ENCODE peak calls at places on chromosomes 4 and X, in ten cellular contexts. N is right lobe of liver, V is Peyer's patch, W is tibial artery, L is psoas muscle, O is lower lobe of right lung, G is ovary, D is PC-3, H is cardiac muscle cell, Y is left ventricle myocardium inferior. K is an unnamed sample. For H3K4me1, the result is how much of the 10 kb centered on the place peaks cover.

GRCh38 chr4:73104695-73105094 is 35.2 kb upstream of the COX18 start:
- DNase-seq in G (no peak), O (no peak), N (no peak), V (no peak), W (no peak), Y (no peak), L (no peak), H (no peak), D (no peak), K (no peak)

GRCh38 chr4:15182600-15183222 is 180.4 kb downstream of the CPEB2 start:
- DNase-seq in D (peak), N (no peak), V (no peak), O (no peak), Y (no peak), H (peak), W (no peak), L (no peak), G (no peak), K (no peak)

GRCh38 chr4:122819708-122820449 is 6.8 kb upstream of the FGF2 start:
- DNase-seq in D (peak), O (no peak), L (no peak), N (no peak), W (no peak), Y (no peak), V (no peak), H (peak), G (no peak), K (no peak)

GRCh38 chr4:177250056-177250696 is 59.5 kb upstream of the NEIL3 start:
- DNase-seq in D (peak), H (peak), G (peak), V (peak), Y (peak), L (peak), N (peak), W (peak), O (peak), K (peak)

GRCh38 chr4:87409420-87409939 is 12.9 kb upstream of the NUDT9 start:
- DNase-seq in D (no peak), Y (no peak), G (no peak), W (no peak), V (no peak), H (no peak), L (no peak), N (no peak), O (no peak), K (no peak)

GRCh38 chrX:318068-318738 is 393 bp downstream of the GTPBP6 start:
- DNase-seq in L (peak), O (peak), D (peak), Y (peak), H (peak), W (peak), G (peak), N (peak), V (peak), K (no peak)

GRCh38 chr4:68361146-68361589 is 11.3 kb upstream of the YTHDC1 start:
- DNase-seq in L (no peak), H (peak), Y (no peak), V (no peak), D (peak), G (no peak), W (no peak), N (no peak), O (no peak), K (no peak)

GRCh38 chr4:573122-573892 is 2.8 kb downstream of the TMEM271 start:
- DNase-seq in O (no peak), N (no peak), H (no peak), G (no peak), Y (no peak), L (no peak), V (no peak), D (no peak), W (no peak), K (no peak)

GRCh38 chr4:41600243-41600642 is 62.3 kb downstream of the LIMCH1 start:
- DNase-seq in D (peak), H (no peak), V (no peak), G (no peak), L (no peak), Y (no peak), W (no peak), N (no peak), O (no peak), K (no peak)

GRCh38 chr4:41866799-41867677 is 68.2 kb upstream of the TMEM33 start:
- DNase-seq in D (no peak), N (no peak), Y (no peak), W (no peak), L (no peak), V (no peak), G (no peak), H (no peak), O (no peak), K (peak)

GRCh38 chr4:183635333-183635732 is 23.7 kb downstream of the RWDD4 start:
- DNase-seq in W (no peak), G (peak), L (no peak), H (peak), O (no peak), Y (no peak), D (no peak), N (no peak), V (no peak), K (no peak)

GRCh38 chr4:31585503-31585902 is 865.3 kb downstream of the PCDH7 start:
- DNase-seq in W (no peak), H (no peak), O (no peak), G (no peak), L (no peak), D (no peak), V (no peak), N (no peak), Y (no peak), K (no peak)

GRCh38 chrX:136819026-136819425 is 38.3 kb upstream of the ARHGEF6 start:
- DNase-seq in L (no peak), Y (no peak), D (no peak), O (no peak), V (no peak), W (no peak), N (no peak), G (no peak), H (no peak), K (no peak)

GRCh38 chrX:13900351-13900750 is 83.5 kb upstream of the GPM6B start:
- DNase-seq in N (no peak), O (no peak), G (no peak), L (no peak), W (no peak), D (no peak), Y (no peak), V (no peak), H (no peak), K (no peak)

GRCh38 chr4:123380728-123381716 is 15.6 kb upstream of the SPRY1 start:
- DNase-seq in D (no peak), O (no peak), G (no peak), W (no peak), Y (no peak), L (no peak), V (no peak), N (no peak), H (no peak), K (no peak)

GRCh38 chr4:3640587-3640962 is 108.4 kb upstream of the LRPAP1 start:
- DNase-seq in Y (no peak), G (no peak), W (peak), N (no peak), H (no peak), D (no peak), O (peak), V (no peak), L (no peak), K (peak)

GRCh38 chr4:56995525-56995924 is 16.8 kb downstream of the POLR2B start:
- DNase-seq in D (no peak), V (no peak), Y (peak), G (peak), W (peak), O (no peak), N (no peak), L (peak), H (peak), K (no peak)

GRCh38 chr4:168710353-168710946 is 213.6 kb downstream of the PALLD start:
- DNase-seq in V (peak), O (no peak), G (no peak), D (peak), L (no peak), N (no peak), Y (no peak), H (peak), W (peak), K (no peak)

DNA sequence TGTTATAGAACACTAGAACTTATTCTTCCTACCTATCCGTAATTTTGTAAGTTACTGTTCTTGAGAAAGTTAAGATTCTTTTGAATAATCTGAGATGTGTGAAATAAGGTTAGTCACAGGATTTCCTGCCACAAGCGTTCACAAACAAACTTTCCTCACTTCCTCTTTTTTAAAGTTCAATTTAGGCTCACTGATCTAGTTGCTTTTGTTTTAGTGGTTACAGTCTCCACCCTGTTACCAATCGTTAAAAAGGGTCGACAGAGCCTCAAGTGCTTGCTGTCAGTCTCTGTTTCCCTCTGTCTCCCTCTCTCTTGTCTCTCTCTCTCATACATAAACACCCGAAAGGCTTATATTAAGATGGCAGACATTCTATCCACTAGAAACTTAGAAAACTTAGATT is 35.9 kb upstream of the STK26 start:
- DNase-seq in N (no peak), O (no peak), W (no peak), L (no peak), G (no peak), V (no peak), D (no peak), Y (no peak), H (no peak), K (no peak)
- H3K27ac ChIP-seq in N (no peak), O (no peak), W (no peak), L (no peak), G (no peak), V (peak), D (no peak), Y (no peak), H (no peak), K (peak)

DNA sequence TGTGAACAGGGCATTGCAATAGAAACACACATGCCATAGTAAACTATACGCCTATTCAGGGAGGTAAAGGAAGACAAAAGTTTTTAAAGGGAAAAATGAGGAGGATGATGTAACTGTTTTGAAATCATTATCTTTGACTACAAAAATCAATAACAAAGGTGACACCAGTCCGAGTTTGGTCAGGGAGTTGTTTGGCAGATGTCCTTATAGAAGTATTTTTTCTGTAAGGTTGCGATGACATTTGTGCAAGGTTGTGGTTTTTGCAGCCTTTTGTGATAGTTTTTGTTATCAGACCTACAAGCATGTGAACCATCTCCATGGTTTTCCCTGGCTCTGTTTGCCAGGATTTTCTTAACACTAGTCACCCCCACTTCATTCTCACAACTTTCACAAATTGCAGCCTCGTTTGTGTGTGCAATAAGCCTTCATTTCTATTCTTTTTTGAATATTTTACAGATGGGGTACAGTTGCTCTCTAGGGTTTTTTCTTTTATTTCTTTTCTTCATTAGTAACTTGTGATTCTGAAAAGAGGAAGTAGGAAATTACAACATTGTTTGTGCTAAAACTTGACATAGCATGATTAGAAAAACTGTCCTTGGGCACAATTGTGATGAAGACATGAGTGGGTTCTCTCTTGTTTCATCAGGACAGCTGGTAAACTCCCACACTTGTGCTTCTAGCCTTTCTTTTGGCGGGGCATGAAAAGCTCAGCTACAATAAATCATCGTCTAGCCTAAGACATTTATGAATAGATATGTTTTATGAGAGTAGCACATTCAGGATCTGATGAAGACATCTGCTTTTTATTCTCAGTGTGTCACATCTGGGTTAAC is 60.2 kb upstream of the PNPLA4 start:
- DNase-seq in D (peak), O (no peak), W (no peak), H (no peak), Y (no peak), G (no peak), N (no peak), L (no peak), V (no peak), K (no peak)
- H3K4me1 ChIP-seq in D (under half), O (under half), W (under half), H (under half), Y (under half), G (under half), N (under half), L (under half), V (under half), K (under half)

DNA sequence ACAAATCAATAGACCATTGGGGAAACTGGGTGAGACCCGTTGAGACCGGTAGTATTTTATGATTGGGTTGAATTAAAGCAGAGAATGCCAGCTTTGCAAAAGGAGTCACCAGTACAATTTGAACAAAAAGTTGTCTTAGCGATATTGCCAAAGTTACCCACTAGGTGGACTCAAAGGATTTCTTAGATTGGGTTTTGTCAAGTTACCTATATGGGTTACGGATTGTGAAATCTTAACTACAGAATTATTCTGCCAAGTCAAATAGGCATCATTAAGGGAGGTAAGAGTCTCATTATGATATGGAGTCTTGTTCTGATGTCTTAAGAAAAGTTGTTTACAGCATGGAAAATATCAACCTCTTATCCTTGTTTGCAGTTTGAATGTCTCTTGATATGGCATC is 15.0 kb upstream of the CT47A1 start:
- DNase-seq in O (no peak), W (no peak), V (no peak), N (no peak), G (no peak), Y (no peak), H (peak), D (peak), L (no peak), K (no peak)
- TF ChIP-seq CTCF in O (no peak), W (no peak), V (no peak), N (peak), G (no peak), Y (peak), H (peak), D (peak), L (no peak), K (peak)

GRCh38 chr4:171717231-171717720 is 95.9 kb upstream of the GALNTL6 start:
- DNase-seq in N (no peak), D (no peak), W (no peak), L (no peak), V (no peak), O (no peak), G (no peak), H (no peak), Y (no peak), K (no peak)

GRCh38 chr4:171715973-171716372 is 97.2 kb upstream of the GALNTL6 start:
- DNase-seq in H (no peak), V (no peak), N (no peak), O (no peak), L (no peak), G (no peak), W (no peak), D (no peak), Y (no peak), K (peak)

GRCh38 chr4:171714791-171715454 is 98.3 kb upstream of the GALNTL6 start:
- DNase-seq in V (no peak), G (no peak), D (no peak), Y (no peak), W (no peak), L (no peak), N (no peak), O (no peak), H (no peak), K (no peak)

GRCh38 chr4:171719691-171720090 is 93.5 kb upstream of the GALNTL6 start:
- DNase-seq in O (no peak), V (no peak), H (no peak), W (no peak), D (no peak), N (no peak), G (no peak), L (no peak), Y (no peak), K (no peak)

GRCh38 chr4:171718069-171718468 is 95.1 kb upstream of the GALNTL6 start:
- DNase-seq in W (no peak), Y (no peak), G (no peak), N (no peak), L (no peak), O (no peak), D (no peak), V (no peak), H (no peak), K (no peak)
- H3K27ac ChIP-seq in W (no peak), Y (no peak), G (no peak), N (no peak), L (no peak), O (no peak), D (no peak), V (no peak), H (no peak), K (no peak)

GRCh38 chrX:119688856-119689455 is 4.0 kb downstream of the SEPTIN6 start:
- DNase-seq in W (no peak), G (no peak), H (no peak), Y (no peak), N (no peak), V (no peak), O (no peak), L (no peak), D (no peak), K (no peak)

GRCh38 chrX:119684916-119685224 is 8.1 kb downstream of the SEPTIN6 start:
- DNase-seq in W (no peak), L (no peak), O (no peak), H (no peak), V (no peak), D (no peak), G (no peak), Y (no peak), N (no peak), K (no peak)

GRCh38 chrX:119685225-119686066 is 7.5 kb downstream of the SEPTIN6 start:
- DNase-seq in V (peak), Y (no peak), D (no peak), L (no peak), O (no peak), W (peak), G (no peak), N (no peak), H (no peak), K (peak)

GRCh38 chrX:119687661-119688413 is 5.1 kb downstream of the SEPTIN6 start:
- DNase-seq in O (no peak), L (no peak), D (no peak), W (no peak), Y (no peak), H (no peak), N (no peak), G (no peak), V (no peak), K (no peak)

GRCh38 chrX:119686087-119686639 is 6.8 kb downstream of the SEPTIN6 start:
- DNase-seq in W (no peak), N (no peak), L (peak), Y (no peak), H (peak), G (no peak), V (peak), O (no peak), D (no peak), K (no peak)
- H3K4me1 ChIP-seq in W (under half), N (under half), L (under half), Y (under half), H (under half), G (under half), V (under half), O (under half), D (under half), K (under half)

GRCh38 chr4:21763865-21764264 is 184.7 kb downstream of the KCNIP4 start:
- DNase-seq in H (no peak), Y (no peak), D (no peak), N (no peak), O (no peak), W (no peak), V (no peak), G (no peak), L (no peak), K (no peak)

GRCh38 chr4:21765810-21766407 is 182.7 kb downstream of the KCNIP4 start:
- DNase-seq in H (peak), G (no peak), Y (no peak), O (no peak), V (peak), N (no peak), L (no peak), W (no peak), D (peak), K (no peak)

GRCh38 chr4:21769404-21770147 is 179.0 kb downstream of the KCNIP4 start:
- DNase-seq in H (peak), D (peak), N (no peak), V (no peak), O (no peak), G (no peak), L (no peak), W (no peak), Y (no peak), K (no peak)

GRCh38 chr4:21768349-21769310 is 179.9 kb downstream of the KCNIP4 start:
- DNase-seq in W (no peak), V (no peak), D (peak), N (no peak), O (no peak), H (peak), L (no peak), G (no peak), Y (no peak), K (no peak)
- TF ChIP-seq CTCF in W (peak), V (peak), D (peak), N (peak), O (peak), H (peak), L (peak), G (peak), Y (peak), K (peak)

GRCh38 chrX:40012800-40013682 is 84.7 kb downstream of the BCOR start:
- DNase-seq in L (peak), N (peak), G (peak), V (peak), D (peak), H (peak), Y (peak), O (peak), W (peak), K (peak)
- H3K27ac ChIP-seq in L (peak), N (peak), G (peak), V (peak), D (peak), H (no peak), Y (peak), O (peak), W (peak), K (peak)

GRCh38 chrX:25012433-25012735 is 3.4 kb downstream of the ARX start:
- DNase-seq in L (peak), V (no peak), O (no peak), N (no peak), D (no peak), G (no peak), W (no peak), H (no peak), Y (no peak), K (no peak)
- H3K4me1 ChIP-seq in L (under half), V (under half), O (under half), N (under half), D (under half), G (under half), W (under half), H (under half), Y (under half), K (under half)

GRCh38 chr4:133081246-133081645 is 67.8 kb upstream of the PCDH10 start:
- DNase-seq in N (no peak), V (no peak), L (no peak), O (no peak), H (no peak), G (no peak), W (no peak), Y (no peak), D (no peak), K (no peak)

DNA sequence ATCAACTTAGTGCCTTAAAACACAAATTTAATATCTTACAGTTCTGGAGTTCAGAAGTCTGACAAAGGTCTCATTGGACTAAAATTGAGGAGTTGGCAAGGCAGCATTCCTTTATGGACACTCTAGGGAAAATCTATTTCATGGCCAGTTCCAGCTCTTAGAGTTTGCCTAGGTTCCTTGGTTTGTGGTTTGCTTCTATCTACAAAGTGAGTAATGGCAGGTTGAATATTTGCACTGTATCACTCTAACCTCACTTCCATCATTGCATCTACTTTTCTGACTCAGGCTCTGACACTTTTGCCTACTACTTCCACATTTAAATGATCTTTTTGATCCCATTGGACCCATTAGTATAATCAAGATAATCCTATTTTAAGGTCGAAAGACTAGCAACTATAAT is 64.7 kb upstream of the PCDH10 start:
- DNase-seq in L (no peak), G (no peak), Y (no peak), O (no peak), N (no peak), V (no peak), D (peak), H (no peak), W (no peak), K (no peak)
- TF ChIP-seq CTCF in L (no peak), G (no peak), Y (no peak), O (no peak), N (no peak), V (no peak), D (no peak), H (no peak), W (no peak), K (no peak)

K was measured in upper lobe of left lung.